ENCODE peak calls at places on chromosome 6, in seven cellular contexts. C, X, B, U, R, T and N are unnamed samples.
A peak's percentile ranks its signal among the peaks of the same experiment; 100 is the strongest.

GRCh38 chr6:166588691-166589333 is 2.3 kb upstream of the RAMACL start:
- DNase-seq in C (no peak), X (no peak), B (no peak), U (no peak), R (no peak), T (peak; percentile 48), N (no peak)

GRCh38 chr6:20978176-20978614 is 443.9 kb downstream of the CDKAL1 start:
- DNase-seq in C (no peak), X (no peak), B (no peak), U (no peak), R (no peak), T (peak; percentile 25), N (no peak)

GRCh38 chr6:124924333-124924759 is 37.9 kb upstream of the RNF217 start:
- DNase-seq in C (no peak), X (no peak), B (no peak), U (no peak), R (no peak), T (no peak), N (peak; percentile 19)

GRCh38 chr6:169445661-169446581 is 192.3 kb upstream of the THBS2 start:
- DNase-seq in C (no peak), X (no peak), B (no peak), U (no peak), R (no peak), T (no peak), N (no peak)

GRCh38 chr6:11989376-11989775 is 22.7 kb upstream of the HIVEP1 start:
- DNase-seq in C (no peak), X (no peak), B (no peak), U (no peak), R (no peak), T (no peak), N (no peak)

GRCh38 chr6:95819939-95820338 is 195.8 kb upstream of the FUT9 start:
- DNase-seq in C (no peak), X (no peak), B (no peak), U (no peak), R (no peak), T (no peak), N (peak; percentile 2)

GRCh38 chr6:143176090-143177021 is 115.7 kb downstream of the AIG1 start:
- DNase-seq in C (no peak), X (peak; percentile 19), B (no peak), U (no peak), R (peak; percentile 58), T (no peak), N (no peak)

GRCh38 chr6:113695506-113695905 is 161.6 kb upstream of the MARCKS start:
- DNase-seq in C (no peak), X (no peak), B (no peak), U (peak; percentile 24), R (no peak), T (no peak), N (no peak)

GRCh38 chr6:165729307-165729936 is 66.4 kb upstream of the PDE10A start:
- DNase-seq in C (peak; percentile 74), X (peak; percentile 6), B (no peak), U (peak; percentile 13), R (peak; percentile 55), T (no peak), N (peak; percentile 39)

GRCh38 chr6:33429745-33430042 is 9.8 kb downstream of the SYNGAP1 start:
- DNase-seq in C (no peak), X (no peak), B (no peak), U (no peak), R (no peak), T (no peak), N (no peak)

DNA sequence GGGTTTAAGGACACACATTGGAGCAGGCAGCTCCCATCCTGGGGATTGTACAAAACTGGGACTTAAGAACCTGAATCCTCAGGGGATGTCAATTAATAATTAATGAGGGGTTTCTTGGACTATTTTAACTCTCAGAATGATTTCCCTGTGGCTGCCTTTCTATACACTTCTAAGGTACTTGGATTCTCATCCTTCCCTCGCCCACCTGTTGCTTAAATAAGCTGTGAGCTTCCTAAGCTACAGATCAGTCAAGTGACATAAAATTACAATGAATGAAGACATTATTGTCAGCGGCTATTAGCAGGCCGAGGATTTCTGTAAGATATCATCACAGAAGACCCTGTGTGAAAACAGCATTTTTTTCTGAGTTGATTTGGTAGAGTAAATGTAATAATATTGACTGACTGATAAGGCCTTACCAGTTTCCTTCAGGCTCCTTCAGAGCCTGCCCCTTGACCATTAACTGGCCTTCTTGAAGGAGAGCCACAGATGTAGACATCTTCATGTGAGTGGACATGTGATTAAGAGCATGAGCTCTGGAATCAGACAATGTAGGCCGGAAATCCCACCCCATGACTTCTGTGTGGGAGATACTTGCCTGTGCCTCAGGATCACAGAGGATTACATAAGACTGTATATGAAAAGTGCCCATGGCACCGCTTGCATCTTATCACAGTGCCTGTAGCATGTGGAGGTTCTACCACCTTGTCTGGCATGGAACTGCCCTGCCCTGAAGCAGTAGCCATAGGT is 101.7 kb downstream of the TULP4 start:
- DNase-seq in C (no peak), X (no peak), B (no peak), U (no peak), R (no peak), T (no peak), N (no peak)
- TF ChIP-seq JUND in C (no peak), X (no peak), B (no peak), U (no peak), R (no peak), T (no peak), N (no peak)

GRCh38 chr6:163585932-163586437 is 171.5 kb downstream of the QKI start:
- DNase-seq in C (no peak), X (peak; percentile 60), B (no peak), U (no peak), R (peak; percentile 92), T (no peak), N (no peak)
- TF ChIP-seq JUND in C (peak; percentile 78), X (peak; percentile 73), B (no peak), U (no peak), R (peak; percentile 98), T (no peak), N (no peak)

GRCh38 chr6:147641511-147641910 is 133.0 kb downstream of the SAMD5 start:
- DNase-seq in C (no peak), X (no peak), B (no peak), U (no peak), R (no peak), T (no peak), N (no peak)
- TF ChIP-seq JUND in C (no peak), X (no peak), B (no peak), U (no peak), R (no peak), T (no peak), N (no peak)

GRCh38 chr6:146028250-146028789 is 542 bp upstream of the GRM1 start:
- DNase-seq in C (peak; percentile 58), X (no peak), B (no peak), U (peak; percentile 36), R (peak; percentile 74), T (no peak), N (peak; percentile 68)
- TF ChIP-seq JUND in C (no peak), X (no peak), B (peak; percentile 14), U (no peak), R (no peak), T (no peak), N (no peak)

GRCh38 chr6:134175532-134176282 is 123.3 kb upstream of the SLC2A12 start:
- DNase-seq in C (peak; percentile 49), X (peak; percentile 29), B (no peak), U (peak; percentile 43), R (peak; percentile 70), T (no peak), N (no peak)
- TF ChIP-seq JUND in C (no peak), X (peak; percentile 29), B (no peak), U (no peak), R (no peak), T (no peak), N (no peak)

GRCh38 chr6:37149750-37150149 is 20.2 kb upstream of the PIM1 start:
- DNase-seq in C (no peak), X (no peak), B (no peak), U (no peak), R (no peak), T (no peak), N (no peak)
- TF ChIP-seq JUND in C (no peak), X (no peak), B (no peak), U (no peak), R (no peak), T (no peak), N (no peak)

DNA sequence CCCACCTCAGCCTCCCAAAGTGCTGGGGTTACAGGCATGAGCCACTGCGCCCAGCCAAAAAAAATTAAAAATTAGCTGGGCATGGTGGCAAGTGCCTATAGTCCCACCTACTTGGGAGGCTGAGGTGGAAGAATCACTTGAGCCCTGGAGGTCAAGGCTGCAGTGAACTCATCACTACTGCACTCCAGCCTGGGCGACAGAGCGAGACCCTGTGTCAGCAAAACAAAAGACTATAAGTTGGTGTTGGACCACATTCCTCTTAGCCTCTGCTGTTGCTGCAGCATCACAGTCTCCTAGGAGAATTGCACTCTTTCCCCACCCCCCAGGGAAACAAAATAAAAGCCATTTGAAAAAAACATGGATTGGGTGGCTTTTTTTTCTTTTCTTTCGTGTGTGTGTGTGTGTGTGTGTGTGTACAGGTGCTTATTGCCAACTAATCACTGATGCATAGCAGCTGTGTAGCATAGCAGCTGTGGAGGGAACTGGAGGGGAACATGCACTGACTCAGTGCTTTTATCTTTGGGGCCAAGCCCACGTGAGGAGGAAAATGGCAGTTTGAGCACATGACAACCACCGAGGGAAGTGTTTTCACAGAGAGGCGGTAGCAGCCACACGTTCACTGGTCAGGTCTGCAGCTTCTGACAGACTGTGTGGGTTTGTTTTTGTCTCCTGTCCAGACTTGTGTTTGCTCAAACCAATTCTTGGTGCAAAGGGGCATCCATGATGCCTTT is 27.5 kb downstream of the ALDH5A1 start:
- DNase-seq in C (no peak), X (no peak), B (no peak), U (no peak), R (peak; percentile 68), T (peak; percentile 59), N (no peak)
- TF ChIP-seq JUND in C (no peak), X (no peak), B (no peak), U (no peak), R (peak; percentile 73), T (no peak), N (no peak)

GRCh38 chr6:100879317-100879716 is 1.8 kb downstream of the ASCC3 start:
- DNase-seq in C (no peak), X (no peak), B (no peak), U (no peak), R (no peak), T (no peak), N (no peak)
- TF ChIP-seq JUND in C (no peak), X (no peak), B (no peak), U (no peak), R (no peak), T (no peak), N (no peak)